ENCODE peak calls at places on chromosomes 13 and 19, in four cellular contexts. R, V, W and M are unnamed samples.

GRCh38 chr19:48061401-48062344 is 17.8 kb upstream of the CABP5 start:
- DNase-seq in R (peak), V (no peak), W (no peak), M (no peak)

GRCh38 chr19:19050731-19051130 is 13.1 kb upstream of the SLC25A42 start:
- DNase-seq in R (no peak), V (no peak), W (no peak), M (no peak)

GRCh38 chr19:8390617-8390981 is 439 bp downstream of the RAB11B start:
- DNase-seq in R (peak), V (peak), W (peak), M (peak)

GRCh38 chr13:34817246-34817645 is 124.8 kb upstream of the NBEA start:
- DNase-seq in R (no peak), V (no peak), W (no peak), M (no peak)

GRCh38 chr19:50719566-50719965 is at the start of gene SHANK1:
- DNase-seq in R (peak), V (no peak), W (peak), M (no peak)

GRCh38 chr19:56538761-56539263 is at the start of gene ZFP28:
- DNase-seq in R (peak), V (no peak), W (peak), M (peak)

GRCh38 chr19:5897189-5897969 is 6.2 kb downstream of the NDUFA11 start:
- DNase-seq in R (peak), V (no peak), W (no peak), M (no peak)

GRCh38 chr19:39398297-39398864 is 7.2 kb downstream of the MED29 start:
- DNase-seq in R (no peak), V (peak), W (no peak), M (no peak)

GRCh38 chr13:20142019-20142926 is 18.6 kb downstream of the GJA3 start:
- DNase-seq in R (peak), V (no peak), W (no peak), M (no peak)

GRCh38 chr19:49574206-49574755 is 6.1 kb downstream of the NOSIP start:
- DNase-seq in R (no peak), V (no peak), W (no peak), M (no peak)

GRCh38 chr19:1244693-1245451 is 3.3 kb downstream of the ATP5F1D start:
- DNase-seq in R (no peak), V (peak), W (no peak), M (no peak)

GRCh38 chr19:28710278-28710677 is 502.7 kb downstream of the UQCRFS1 start:
- DNase-seq in R (no peak), V (peak), W (peak), M (peak)

GRCh38 chr19:40274585-40275544 is 10.3 kb downstream of the AKT2 start:
- DNase-seq in R (no peak), V (no peak), W (peak), M (no peak)

GRCh38 chr13:51682691-51683090 is 98.4 kb downstream of the WDFY2 start:
- DNase-seq in R (no peak), V (no peak), W (no peak), M (no peak)

GRCh38 chr19:7063764-7064418 is 5.4 kb upstream of the MBD3L3 start:
- DNase-seq in R (no peak), V (no peak), W (no peak), M (no peak)

GRCh38 chr19:39704181-39705044 is at the start of gene LGALS14:
- DNase-seq in R (no peak), V (no peak), W (no peak), M (no peak)

GRCh38 chr19:14112051-14112808 is 5.3 kb downstream of the PRKACA start:
- DNase-seq in R (no peak), V (no peak), W (no peak), M (no peak)

GRCh38 chr13:46614582-46614981 is 61.6 kb downstream of the LRCH1 start:
- DNase-seq in R (no peak), V (no peak), W (no peak), M (no peak)

GRCh38 chr13:24272452-24273161 is 36.8 kb upstream of the C1QTNF9 start:
- DNase-seq in R (no peak), V (no peak), W (no peak), M (no peak)

GRCh38 chr19:47663435-47663910 is 49.7 kb upstream of the EHD2 start:
- DNase-seq in R (no peak), V (peak), W (no peak), M (no peak)

GRCh38 chr19:19461671-19462622 is 53.4 kb downstream of the TSSK6 start:
- DNase-seq in R (peak), V (peak), W (peak), M (no peak)

GRCh38 chr19:1469936-1470863 is 8.8 kb downstream of the C19orf25 start:
- DNase-seq in R (peak), V (no peak), W (peak), M (peak)

GRCh38 chr13:45564108-45564507 is 51.4 kb downstream of the ERICH6B start:
- DNase-seq in R (no peak), V (peak), W (no peak), M (no peak)

GRCh38 chr19:18393836-18394235 is 3.6 kb downstream of the LRRC25 start:
- DNase-seq in R (no peak), V (no peak), W (no peak), M (no peak)

GRCh38 chr13:55013051-55013450 is 1984.4 kb downstream of the OLFM4 start:
- DNase-seq in R (no peak), V (no peak), W (no peak), M (no peak)

GRCh38 chr19:12111176-12111575 is 29.0 kb downstream of the ZNF20 start:
- DNase-seq in R (no peak), V (no peak), W (no peak), M (no peak)

GRCh38 chr19:57262044-57262443 is 18.2 kb upstream of the ZNF460 start:
- DNase-seq in R (no peak), V (no peak), W (no peak), M (no peak)

GRCh38 chr19:53102701-53103140 is 501 bp downstream of the ZNF160 start:
- DNase-seq in R (peak), V (no peak), W (peak), M (no peak)

GRCh38 chr19:16945364-16945714 is 56.5 kb downstream of the F2RL3 start:
- DNase-seq in R (no peak), V (no peak), W (no peak), M (no peak)

GRCh38 chr13:34224877-34225276 is 406.9 kb downstream of the RFC3 start:
- DNase-seq in R (no peak), V (no peak), W (no peak), M (no peak)

GRCh38 chr19:18117692-18118378 is 20.3 kb downstream of the MAST3 start:
- DNase-seq in R (peak), V (peak), W (peak), M (peak)

DNA sequence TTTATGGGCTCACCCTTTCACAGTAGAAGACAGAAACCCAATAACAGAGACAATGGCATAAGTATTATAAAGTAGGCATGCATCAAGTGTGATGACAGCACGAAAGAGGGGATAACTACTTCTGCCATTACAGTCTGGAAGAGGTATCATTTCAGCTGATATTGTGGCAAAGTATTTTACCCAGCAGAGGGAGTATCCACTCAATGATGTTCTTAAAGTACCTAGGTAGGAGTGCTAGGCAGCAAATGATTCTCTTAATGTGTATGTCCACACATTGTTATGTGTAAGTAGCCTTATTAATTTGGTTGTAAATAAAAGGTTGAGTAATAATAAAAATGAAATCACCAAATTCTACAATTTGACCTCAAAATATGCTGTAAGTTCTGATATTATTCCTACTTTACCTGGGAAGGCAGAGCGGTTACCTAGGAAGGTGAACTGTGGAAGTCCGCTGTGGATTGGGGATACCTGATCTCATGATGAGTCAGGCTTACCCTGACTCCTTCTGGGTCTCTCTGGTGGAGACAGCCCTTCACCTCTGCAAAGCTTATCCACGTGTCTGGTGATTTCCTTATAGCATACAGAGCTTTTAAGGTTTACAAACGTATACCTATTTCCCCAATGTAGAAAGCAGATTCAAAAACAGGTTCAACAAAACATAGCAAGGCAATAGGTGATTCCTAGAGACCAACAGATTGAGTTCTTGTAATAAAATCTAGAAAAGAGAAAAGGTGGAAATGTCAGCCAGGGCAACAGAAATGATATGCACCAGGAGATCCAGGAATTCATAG is 4.0 kb upstream of the UBAC2 start:
- DNase-seq in R (no peak), V (no peak), W (no peak), M (no peak)
- TF ChIP-seq ELF4 in R (no peak), V (no peak), W (no peak), M (no peak)

DNA sequence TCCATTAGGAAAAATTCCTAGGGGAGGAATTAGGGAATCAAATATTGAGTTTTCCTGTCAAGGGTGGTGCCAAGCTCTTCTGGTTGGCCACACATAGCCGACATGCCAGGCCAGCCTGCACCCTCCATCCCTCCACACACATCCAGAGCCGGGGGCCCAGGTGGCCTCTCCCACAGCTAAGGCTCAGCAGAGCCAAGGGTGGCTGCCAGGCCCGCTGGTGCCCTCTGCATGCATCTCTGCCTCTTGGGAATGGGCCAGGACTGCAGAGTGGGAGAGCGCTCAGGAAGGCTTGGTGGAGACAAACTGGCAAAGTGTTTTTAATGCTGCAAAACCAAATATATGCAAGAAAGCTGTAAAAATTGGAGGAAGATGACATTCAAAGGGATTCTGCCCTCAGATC is 42.7 kb upstream of the GAS6 start:
- DNase-seq in R (no peak), V (no peak), W (no peak), M (no peak)
- TF ChIP-seq ELF4 in R (no peak), V (no peak), W (no peak), M (no peak)

GRCh38 chr13:99191336-99191899 is 9.2 kb upstream of the UBAC2 start:
- DNase-seq in R (no peak), V (no peak), W (no peak), M (no peak)

GRCh38 chr13:99193152-99193551 is 7.5 kb upstream of the UBAC2 start:
- DNase-seq in R (no peak), V (no peak), W (no peak), M (no peak)

GRCh38 chr13:99190147-99190985 is 10.3 kb upstream of the UBAC2 start:
- DNase-seq in R (no peak), V (no peak), W (no peak), M (no peak)

GRCh38 chr13:99192480-99192879 is 8.2 kb upstream of the UBAC2 start:
- DNase-seq in R (no peak), V (no peak), W (no peak), M (no peak)

DNA sequence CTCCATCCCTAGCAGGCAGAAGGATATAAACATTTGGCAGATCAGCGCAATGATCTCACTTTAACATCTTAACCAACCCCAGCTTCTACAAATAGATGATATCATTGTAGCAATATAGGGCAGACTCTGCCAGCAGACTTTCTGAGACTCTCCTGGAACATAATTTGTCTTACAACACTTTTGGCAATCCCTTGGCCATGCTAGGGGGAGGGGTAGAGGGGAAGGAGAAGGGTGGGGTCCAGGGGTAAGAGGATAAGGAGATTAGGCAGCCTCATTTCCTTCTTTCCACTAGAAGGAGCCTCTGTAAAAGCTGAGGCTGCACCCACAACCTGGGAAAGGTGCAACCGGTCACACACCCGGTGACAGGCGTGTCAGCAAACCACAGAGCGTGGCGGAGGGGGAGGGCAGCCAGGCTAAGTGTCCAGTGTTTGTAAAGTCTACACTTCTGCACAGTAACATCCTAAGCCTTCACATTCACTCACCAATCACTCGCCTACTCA is 8.7 kb upstream of the UBAC2 start:
- DNase-seq in R (no peak), V (no peak), W (no peak), M (no peak)
- TF ChIP-seq ELF4 in R (no peak), V (no peak), W (no peak), M (no peak)

GRCh38 chr13:101942038-101942437 is 459.8 kb downstream of the FGF14 start:
- DNase-seq in R (peak), V (peak), W (no peak), M (no peak)
- TF ChIP-seq ELF4 in R (no peak), V (no peak), W (no peak), M (no peak)

GRCh38 chr13:113135281-113135760 is 12.7 kb downstream of the F10 start:
- DNase-seq in R (no peak), V (no peak), W (no peak), M (no peak)

GRCh38 chr13:113126265-113127150 is 3.9 kb downstream of the F10 start:
- DNase-seq in R (no peak), V (no peak), W (no peak), M (no peak)

GRCh38 chr13:113129480-113129879 is 6.9 kb downstream of the F10 start:
- DNase-seq in R (no peak), V (no peak), W (no peak), M (no peak)

GRCh38 chr13:113125506-113126264 is 3.1 kb downstream of the F10 start:
- DNase-seq in R (no peak), V (no peak), W (no peak), M (no peak)

DNA sequence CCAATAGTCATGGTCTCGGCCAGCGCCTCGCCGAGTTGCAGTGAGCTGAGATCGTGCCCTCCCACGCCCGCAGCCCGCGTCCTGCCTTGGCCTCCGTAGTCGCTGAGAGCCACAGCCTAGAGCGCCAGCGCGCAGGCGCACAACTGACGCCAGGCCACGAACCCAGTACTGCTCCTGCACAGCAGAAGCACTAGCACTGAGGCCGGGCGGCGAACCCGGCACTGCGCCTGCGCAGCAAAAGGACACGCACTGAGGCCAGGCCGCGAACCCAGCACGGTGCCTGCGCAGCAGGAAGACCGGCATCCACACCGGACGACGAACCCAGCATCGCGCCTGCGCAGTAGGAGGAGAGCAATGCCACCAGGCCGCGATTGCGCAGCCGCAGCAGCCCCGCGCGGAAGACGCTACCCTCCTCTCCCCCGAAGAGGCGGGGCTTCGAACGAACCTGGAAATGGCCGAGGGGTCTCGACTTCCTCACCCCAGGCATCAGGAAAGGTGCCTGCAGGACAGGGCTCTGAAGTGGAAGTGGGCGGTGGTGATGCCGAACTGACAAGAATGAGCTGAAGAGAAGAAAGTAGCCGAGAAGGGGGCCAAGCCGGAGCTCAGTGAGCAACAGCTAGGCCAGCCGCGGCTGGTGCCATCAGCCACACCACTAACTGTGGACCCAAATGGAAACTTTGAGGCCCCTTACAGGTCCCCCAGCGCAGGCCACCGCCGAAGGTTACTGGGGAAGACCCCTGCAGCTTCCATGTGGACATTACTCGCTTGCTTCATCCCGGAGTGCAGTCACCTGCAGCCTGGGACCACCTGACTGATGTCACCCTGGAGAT is 7.5 kb downstream of the F10 start:
- DNase-seq in R (no peak), V (no peak), W (no peak), M (no peak)
- TF ChIP-seq ELF4 in R (no peak), V (no peak), W (no peak), M (no peak)

DNA sequence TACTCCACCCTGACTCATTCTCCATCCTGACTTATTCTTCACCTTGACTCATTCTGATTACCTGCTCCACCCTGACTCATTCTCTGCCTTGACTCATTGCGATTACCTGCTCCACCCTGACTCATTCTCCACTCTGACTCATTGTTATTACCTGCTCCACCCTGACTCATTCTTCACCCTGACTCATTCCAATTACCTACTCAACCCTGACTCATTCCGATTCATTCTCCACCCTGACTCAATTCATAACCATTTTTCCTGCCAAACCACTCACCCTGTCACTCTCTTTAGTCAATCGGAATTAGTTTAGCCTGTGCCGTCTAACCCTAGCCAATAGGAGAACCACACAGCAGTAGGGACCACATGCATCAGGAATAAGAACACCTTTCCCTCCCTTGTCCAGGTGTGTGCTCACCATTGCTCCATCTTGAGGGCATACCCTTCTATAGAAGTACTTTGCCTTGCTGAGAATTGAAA is 1227.4 kb upstream of the PCDH20 start:
- DNase-seq in R (no peak), V (peak), W (no peak), M (no peak)
- TF ChIP-seq ELF4 in R (no peak), V (no peak), W (no peak), M (no peak)

GRCh38 chr19:15479391-15480345 is at the start of gene PGLYRP2:
- DNase-seq in R (peak), V (peak), W (no peak), M (no peak)
- TF ChIP-seq ELF4 in R (no peak), V (no peak), W (no peak), M (no peak)

DNA sequence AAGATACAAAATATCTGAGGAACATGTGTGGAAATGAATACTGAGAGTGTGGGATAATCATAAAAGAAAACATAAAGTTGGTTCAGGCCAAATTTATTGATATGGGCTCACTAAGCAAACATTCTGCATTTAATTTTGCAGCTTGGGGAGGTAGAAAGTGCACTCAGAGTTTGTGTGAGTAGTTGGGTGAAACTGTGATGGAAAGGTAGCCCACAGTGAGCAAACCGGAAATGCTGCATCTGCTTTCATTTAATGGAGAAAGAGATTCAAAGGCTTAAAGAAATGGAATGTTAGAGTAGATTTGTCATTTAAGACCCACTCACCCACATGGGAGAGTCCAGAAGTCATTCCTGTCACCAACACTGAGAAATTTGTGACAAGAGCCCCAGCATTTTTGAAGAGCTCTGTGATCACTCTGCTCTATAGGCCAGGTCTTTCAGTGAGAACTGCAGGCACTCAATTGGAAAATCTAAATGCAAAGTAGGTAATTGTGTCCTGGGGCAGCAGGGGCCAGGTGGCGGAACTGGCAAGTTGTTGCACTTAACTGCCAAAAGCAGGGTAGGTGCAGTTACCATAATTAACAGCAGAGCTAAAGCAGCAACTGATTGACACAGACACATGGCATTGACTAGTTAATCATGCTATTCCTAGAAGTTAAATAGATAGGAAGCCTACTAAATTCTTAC is 1228.3 kb upstream of the PCDH20 start:
- DNase-seq in R (peak), V (no peak), W (no peak), M (no peak)
- TF ChIP-seq ELF4 in R (no peak), V (no peak), W (no peak), M (no peak)